ENCODE peak calls at places on chromosomes 4 and X, in four cellular contexts. I is ovary, E is GM06990, P is ureter. T is an unnamed sample.

GRCh38 chr4:26525136-26525535 is 34.9 kb upstream of the CCKAR start:
- DNase-seq in E (no peak), I (no peak), P (no peak), T (no peak)

GRCh38 chr4:56134272-56134671 is 185.5 kb downstream of the CEP135 start:
- DNase-seq in I (no peak), P (no peak), E (no peak), T (no peak)

GRCh38 chrX:12811658-12812057 is 20.4 kb downstream of the PRPS2 start:
- DNase-seq in I (no peak), P (no peak), E (no peak), T (no peak)

GRCh38 chr4:81607947-81608346 is 136.2 kb upstream of the RASGEF1B start:
- DNase-seq in E (no peak), P (no peak), I (no peak), T (no peak)

GRCh38 chrX:49165901-49166881 is 3.6 kb downstream of the MAGIX start:
- DNase-seq in P (peak), E (peak), I (peak), T (peak)

GRCh38 chr4:188534297-188534696 is 395.1 kb downstream of the TRIML1 start:
- DNase-seq in P (no peak), I (no peak), E (no peak), T (no peak)

GRCh38 chr4:159042097-159042605 is 60.7 kb upstream of the RAPGEF2 start:
- DNase-seq in P (no peak), I (no peak), E (no peak), T (no peak)

GRCh38 chr4:141134051-141134450 is 782 bp upstream of the RNF150 start:
- DNase-seq in E (no peak), P (no peak), I (no peak), T (no peak)

GRCh38 chr4:126241631-126242030 is 926.9 kb downstream of the FAT4 start:
- DNase-seq in P (no peak), E (no peak), I (no peak), T (no peak)

GRCh38 chrX:70454441-70455365 is 10.1 kb downstream of the DLG3 start:
- DNase-seq in P (peak), I (peak), E (peak), T (no peak)

GRCh38 chr4:182862166-182862875 is 54.9 kb downstream of the DCTD start:
- DNase-seq in E (no peak), P (no peak), I (no peak), T (no peak)

GRCh38 chr4:102780476-102781144 is 19.8 kb upstream of the MANBA start:
- DNase-seq in P (no peak), E (no peak), I (no peak), T (no peak)

GRCh38 chrX:154490021-154490413 is 412 bp downstream of the SLC10A3 start:
- DNase-seq in E (no peak), P (no peak), I (peak), T (no peak)

GRCh38 chrX:41603591-41603990 is 85.2 kb upstream of the GPR34 start:
- DNase-seq in P (no peak), E (no peak), I (no peak), T (no peak)

GRCh38 chr4:123216946-123217345 is 179.6 kb upstream of the SPRY1 start:
- DNase-seq in I (no peak), P (no peak), E (no peak), T (no peak)

GRCh38 chr4:110332483-110332882 is 134.1 kb upstream of the ELOVL6 start:
- DNase-seq in E (no peak), P (no peak), I (no peak), T (no peak)

GRCh38 chr4:165630671-165631070 is 242.4 kb upstream of the TLL1 start:
- DNase-seq in P (no peak), I (no peak), E (no peak), T (no peak)

GRCh38 chr4:82437285-82438005 is 7.1 kb downstream of the ENOPH1 start:
- DNase-seq in P (no peak), E (no peak), I (no peak), T (no peak)

GRCh38 chrX:154967603-154968002 is 54.9 kb downstream of the F8 start:
- DNase-seq in I (no peak), P (no peak), E (no peak), T (no peak)

GRCh38 chr4:90234916-90235547 is 107.8 kb downstream of the CCSER1 start:
- DNase-seq in I (no peak), E (no peak), P (no peak), T (no peak)

GRCh38 chrX:55695227-55696018 is 22.1 kb upstream of the RRAGB start:
- DNase-seq in P (no peak), E (no peak), I (no peak), T (no peak)

GRCh38 chrX:45849261-45849660 is 648.6 kb upstream of the DIPK2B start:
- DNase-seq in E (no peak), P (no peak), I (no peak), T (no peak)

GRCh38 chrX:47206316-47206715 is 12.2 kb upstream of the CDK16 start:
- DNase-seq in I (no peak), E (no peak), P (no peak), T (no peak)